ENCODE peak calls at places on chromosomes 2 and 18, in six cellular contexts. L, O, C, B, U and E are unnamed samples.

GRCh38 chr2:218733615-218734021 is 23.0 kb downstream of the TTLL4 start:
- DNase-seq in O (peak; percentile 93), C (no peak), B (peak; percentile 12), L (peak; percentile 10), U (no peak), E (no peak)

GRCh38 chr2:108243566-108243965 is 3.8 kb downstream of the SULT1C3 start:
- DNase-seq in O (no peak), B (no peak), C (no peak), L (no peak), U (no peak), E (no peak)

GRCh38 chr18:77096031-77096371 is 36.6 kb downstream of the MBP start:
- DNase-seq in O (no peak), B (no peak), C (no peak), L (no peak), U (no peak), E (no peak)

GRCh38 chr2:222404126-222404891 is 20.0 kb upstream of the SGPP2 start:
- DNase-seq in C (no peak), L (no peak), U (no peak), B (peak; percentile 10), O (no peak), E (no peak)

GRCh38 chr2:144519934-144520717 is at the start of gene ZEB2:
- DNase-seq in O (peak; percentile 84), L (peak; percentile 22), U (peak; percentile 17), B (peak; percentile 43), C (peak; percentile 59), E (no peak)

GRCh38 chr2:232592687-232593407 is 40.6 kb upstream of the EFHD1 start:
- DNase-seq in O (peak; percentile 82), L (peak; percentile 38), U (no peak), C (no peak), B (peak; percentile 68), E (peak; percentile 41)

GRCh38 chr18:62323483-62324354 is 1.4 kb upstream of the TNFRSF11A start:
- DNase-seq in U (no peak), O (no peak), B (no peak), L (no peak), C (no peak), E (no peak)

GRCh38 chr2:113230531-113230930 is 48.2 kb downstream of the PAX8 start:
- DNase-seq in C (no peak), L (no peak), B (no peak), O (no peak), U (no peak), E (no peak)

GRCh38 chr18:37709740-37710139 is 144.1 kb upstream of the CELF4 start:
- DNase-seq in L (no peak), B (no peak), O (no peak), U (no peak), C (no peak), E (no peak)

GRCh38 chr18:52046842-52047241 is 293.2 kb upstream of the DCC start:
- DNase-seq in C (no peak), U (no peak), O (no peak), B (no peak), L (no peak), E (no peak)

GRCh38 chr2:118310016-118310877 is 222.0 kb downstream of the INSIG2 start:
- DNase-seq in U (peak; percentile 44), O (peak; percentile 8), B (peak; percentile 13), C (peak; percentile 33), L (no peak), E (no peak)

GRCh38 chr2:183186766-183187165 is 62.5 kb downstream of the NUP35 start:
- DNase-seq in L (no peak), C (no peak), O (no peak), U (no peak), B (no peak), E (no peak)

GRCh38 chr2:212752730-212753351 is 214.2 kb upstream of the ERBB4 start:
- DNase-seq in U (no peak), B (no peak), L (no peak), O (no peak), C (no peak), E (no peak)

GRCh38 chr18:76687271-76688006 is 134.9 kb upstream of the ZNF236 start:
- DNase-seq in C (no peak), O (peak; percentile 15), B (no peak), L (no peak), U (no peak), E (no peak)

GRCh38 chr2:152447897-152448296 is 112.9 kb downstream of the FMNL2 start:
- DNase-seq in U (no peak), L (no peak), B (no peak), O (no peak), C (no peak), E (no peak)

GRCh38 chr18:26185267-26185666 is 41.0 kb upstream of the TAF4B start:
- DNase-seq in C (no peak), L (peak; percentile 19), B (no peak), O (no peak), U (no peak), E (no peak)

GRCh38 chr2:233285921-233286320 is 21.7 kb upstream of the SAG start:
- DNase-seq in O (peak; percentile 53), C (no peak), B (no peak), U (no peak), L (no peak), E (no peak)

GRCh38 chr18:57122906-57123510 is 23.9 kb upstream of the BOD1L2 start:
- DNase-seq in L (no peak), U (no peak), B (no peak), O (no peak), C (no peak), E (no peak)

GRCh38 chr18:44895176-44895798 is 214.6 kb downstream of the SETBP1 start:
- DNase-seq in O (peak; percentile 45), L (peak; percentile 16), U (no peak), B (peak; percentile 76), C (no peak), E (peak; percentile 40)

GRCh38 chr2:239399404-239399999 is 1.3 kb downstream of the HDAC4 start:
- DNase-seq in O (peak; percentile 8), L (peak; percentile 8), C (no peak), U (no peak), B (peak; percentile 71), E (peak; percentile 28)

GRCh38 chr2:56217106-56217505 is 33.3 kb downstream of the CCDC85A start:
- DNase-seq in O (no peak), C (no peak), B (no peak), L (no peak), U (no peak), E (no peak)

GRCh38 chr2:62344472-62344871 is 148.6 kb downstream of the B3GNT2 start:
- DNase-seq in L (no peak), C (no peak), O (no peak), B (no peak), U (no peak), E (no peak)

GRCh38 chr2:102072741-102073140 is 69.8 kb upstream of the IL1R1 start:
- DNase-seq in C (no peak), B (no peak), O (peak; percentile 91), U (no peak), L (no peak), E (no peak)

GRCh38 chr2:205612661-205613060 is 69.6 kb upstream of the NRP2 start:
- DNase-seq in U (no peak), L (no peak), C (no peak), O (no peak), B (no peak), E (no peak)

GRCh38 chr2:187541086-187542085 is 12.8 kb downstream of the TFPI start:
- DNase-seq in U (no peak), C (no peak), O (peak; percentile 94), L (no peak), B (no peak), E (no peak)

GRCh38 chr2:162925595-162925994 is 87.0 kb upstream of the KCNH7 start:
- DNase-seq in B (no peak), O (no peak), C (no peak), U (no peak), L (no peak), E (no peak)

GRCh38 chr2:72581560-72582181 is 244.2 kb downstream of the EXOC6B start:
- DNase-seq in U (no peak), O (no peak), C (no peak), L (no peak), B (no peak), E (no peak)
- TF ChIP-seq CTCF in U (no peak), O (no peak), C (no peak), L (no peak), B (no peak), E (no peak)

GRCh38 chr2:199606193-199606780 is 148.5 kb upstream of the SATB2 start:
- DNase-seq in O (no peak), U (no peak), L (peak; percentile 12), C (no peak), B (no peak), E (no peak)
- TF ChIP-seq CTCF in O (peak; percentile 12), U (no peak), L (no peak), C (peak; percentile 25), B (no peak), E (no peak)

GRCh38 chr18:45910405-45911023 is 56.6 kb downstream of the EPG5 start:
- DNase-seq in C (peak; percentile 49), O (peak; percentile 49), L (peak; percentile 46), B (peak; percentile 37), U (peak; percentile 45), E (peak; percentile 47)

GRCh38 chr18:45920367-45920766 is 46.8 kb downstream of the EPG5 start:
- DNase-seq in C (no peak), L (no peak), U (no peak), O (peak; percentile 62), B (peak; percentile 60), E (peak; percentile 81)

GRCh38 chr18:45913276-45913675 is 53.9 kb downstream of the EPG5 start:
- DNase-seq in C (no peak), L (no peak), U (no peak), B (no peak), O (no peak), E (no peak)

DNA sequence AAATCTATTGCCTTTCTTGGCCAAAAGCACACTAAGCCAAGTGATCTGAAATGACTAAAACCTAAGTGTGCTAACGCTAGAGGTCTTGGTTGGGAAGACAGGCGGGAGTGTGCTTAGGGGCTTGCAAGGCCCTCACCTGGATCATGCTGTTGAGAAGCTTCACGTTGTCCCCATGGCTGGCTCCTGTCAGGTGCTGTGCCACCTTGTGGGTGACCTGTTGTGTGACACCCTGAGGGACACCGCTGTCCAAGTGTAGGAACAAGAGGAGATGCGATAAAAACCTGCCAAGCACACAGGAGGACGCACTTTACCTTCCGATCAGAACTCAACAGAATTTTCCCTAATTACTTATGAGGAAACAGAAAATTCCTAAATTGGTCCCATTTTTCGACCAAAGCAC is 50.8 kb downstream of the EPG5 start:
- DNase-seq in C (no peak), O (no peak), B (no peak), L (no peak), U (no peak), E (no peak)
- TF ChIP-seq CTCF in C (peak; percentile 20), O (no peak), B (no peak), L (no peak), U (no peak), E (no peak)

GRCh38 chr2:204514439-204514838 is 30.8 kb upstream of the PARD3B start:
- DNase-seq in U (no peak), C (no peak), O (no peak), L (no peak), B (no peak), E (no peak)

GRCh38 chr2:204505488-204505887 is 39.8 kb upstream of the PARD3B start:
- DNase-seq in O (peak; percentile 23), B (no peak), U (no peak), C (no peak), L (no peak), E (no peak)

GRCh38 chr2:204505946-204506345 is 39.3 kb upstream of the PARD3B start:
- DNase-seq in L (no peak), U (no peak), C (no peak), B (no peak), O (peak; percentile 52), E (no peak)

GRCh38 chr2:204507636-204508035 is 37.6 kb upstream of the PARD3B start:
- DNase-seq in O (no peak), U (no peak), C (no peak), L (no peak), B (no peak), E (no peak)

GRCh38 chr2:204511021-204511420 is 34.3 kb upstream of the PARD3B start:
- DNase-seq in C (no peak), L (no peak), B (no peak), O (no peak), U (no peak), E (no peak)
- TF ChIP-seq CTCF in C (no peak), L (no peak), B (no peak), O (no peak), U (no peak), E (no peak)